ENCODE peak calls at places on chromosomes 3 and 15, in ten cellular contexts. T, V, Y, C, E, Z, K, D, U and H are unnamed samples.

GRCh38 chr3:145776782-145777408 is 384.1 kb downstream of the PLOD2 start:
- DNase-seq in T (peak; percentile 50), V (peak; percentile 11), Y (peak; percentile 77), C (no peak), E (no peak), Z (peak; percentile 39), K (no peak), D (no peak), U (no peak), H (no peak)

GRCh38 chr15:39432007-39432406 is 148.9 kb upstream of the THBS1 start:
- DNase-seq in T (no peak), V (no peak), Y (no peak), C (no peak), E (no peak), Z (no peak), K (no peak), D (no peak), U (no peak), H (no peak)

GRCh38 chr3:177357352-177358084 is 160.2 kb upstream of the TBL1XR1 start:
- DNase-seq in T (peak; percentile 96), V (peak; percentile 44), Y (peak; percentile 47), C (peak; percentile 34), E (peak; percentile 40), Z (peak; percentile 97), K (no peak), D (no peak), U (no peak), H (no peak)

GRCh38 chr3:52014613-52015012 is 18.9 kb upstream of the RPL29 start:
- DNase-seq in T (no peak), V (no peak), Y (peak; percentile 81), C (no peak), E (no peak), Z (peak; percentile 15), K (no peak), D (no peak), U (no peak), H (no peak)

GRCh38 chr3:160665784-160666526 is 11.0 kb upstream of the ARL14 start:
- DNase-seq in T (peak; percentile 96), V (no peak), Y (no peak), C (no peak), E (no peak), Z (no peak), K (no peak), D (no peak), U (no peak), H (no peak)

GRCh38 chr3:16884748-16885587 is at the start of gene PLCL2:
- DNase-seq in T (peak; percentile 35), V (peak; percentile 57), Y (peak; percentile 66), C (peak; percentile 54), E (peak; percentile 55), Z (no peak), K (peak; percentile 72), D (no peak), U (peak; percentile 74), H (peak; percentile 93)

GRCh38 chr3:49238274-49239127 is 38.5 kb downstream of the C3orf62 start:
- DNase-seq in T (peak; percentile 45), V (no peak), Y (no peak), C (peak; percentile 39), E (peak; percentile 67), Z (no peak), K (peak; percentile 65), D (no peak), U (peak; percentile 87), H (peak; percentile 71)

GRCh38 chr3:187066228-187066995 is 72.9 kb downstream of the RPL39L start:
- DNase-seq in T (peak; percentile 26), V (peak; percentile 46), Y (peak; percentile 94), C (no peak), E (no peak), Z (peak; percentile 47), K (no peak), D (no peak), U (no peak), H (peak; percentile 42)

GRCh38 chr15:82159922-82160321 is 102.6 kb downstream of the EFL1 start:
- DNase-seq in T (peak; percentile 100), V (peak; percentile 34), Y (peak; percentile 25), C (no peak), E (no peak), Z (peak; percentile 43), K (no peak), D (no peak), U (no peak), H (no peak)

GRCh38 chr15:87736401-87736800 is 520.1 kb downstream of the NTRK3 start:
- DNase-seq in T (peak; percentile 90), V (no peak), Y (no peak), C (no peak), E (no peak), Z (no peak), K (no peak), D (no peak), U (no peak), H (no peak)

GRCh38 chr15:66940368-66940767 is 125.0 kb upstream of the SMAD3 start:
- DNase-seq in T (no peak), V (no peak), Y (no peak), C (no peak), E (no peak), Z (no peak), K (peak; percentile 21), D (no peak), U (peak; percentile 13), H (no peak)

GRCh38 chr3:126436826-126437717 is 38.6 kb downstream of the ZXDC start:
- DNase-seq in T (no peak), V (no peak), Y (no peak), C (no peak), E (peak; percentile 7), Z (no peak), K (no peak), D (no peak), U (no peak), H (no peak)

GRCh38 chr3:101850327-101851048 is 1.2 kb downstream of the NFKBIZ start:
- DNase-seq in T (peak; percentile 75), V (no peak), Y (no peak), C (no peak), E (no peak), Z (no peak), K (no peak), D (no peak), U (no peak), H (no peak)

GRCh38 chr3:12681586-12682371 is 17.9 kb upstream of the RAF1 start:
- DNase-seq in T (peak; percentile 70), V (no peak), Y (no peak), C (peak; percentile 29), E (no peak), Z (no peak), K (no peak), D (no peak), U (no peak), H (no peak)

GRCh38 chr3:12677616-12678015 is 13.7 kb upstream of the RAF1 start:
- DNase-seq in T (no peak), V (no peak), Y (no peak), C (no peak), E (no peak), Z (no peak), K (no peak), D (no peak), U (no peak), H (no peak)

GRCh38 chr3:12681089-12681488 is 17.2 kb upstream of the RAF1 start:
- DNase-seq in T (no peak), V (no peak), Y (no peak), C (no peak), E (no peak), Z (no peak), K (no peak), D (no peak), U (no peak), H (no peak)

GRCh38 chr3:12675115-12675810 is 11.3 kb upstream of the RAF1 start:
- DNase-seq in T (no peak), V (no peak), Y (no peak), C (no peak), E (no peak), Z (no peak), K (no peak), D (no peak), U (peak; percentile 50), H (no peak)

GRCh38 chr3:12679468-12679867 is 15.6 kb upstream of the RAF1 start:
- DNase-seq in T (peak; percentile 68), V (peak; percentile 73), Y (no peak), C (peak; percentile 30), E (no peak), Z (no peak), K (no peak), D (no peak), U (no peak), H (no peak)
- TF ChIP-seq CTCF in T (no peak), V (no peak), Y (no peak), C (no peak), E (no peak), Z (no peak), K (no peak), D (no peak), U (no peak), H (no peak)

GRCh38 chr3:40337136-40338108 is 27.9 kb downstream of the EIF1B start:
- DNase-seq in T (no peak), V (no peak), Y (no peak), C (no peak), E (no peak), Z (no peak), K (no peak), D (no peak), U (no peak), H (no peak)

GRCh38 chr3:40333852-40334251 is 24.3 kb downstream of the EIF1B start:
- DNase-seq in T (no peak), V (no peak), Y (no peak), C (no peak), E (no peak), Z (no peak), K (no peak), D (no peak), U (no peak), H (no peak)

GRCh38 chr3:40333416-40333815 is 23.9 kb downstream of the EIF1B start:
- DNase-seq in T (no peak), V (no peak), Y (no peak), C (peak; percentile 60), E (no peak), Z (no peak), K (no peak), D (no peak), U (no peak), H (no peak)

GRCh38 chr3:40336511-40337135 is 27.1 kb downstream of the EIF1B start:
- DNase-seq in T (no peak), V (no peak), Y (no peak), C (no peak), E (no peak), Z (no peak), K (no peak), D (no peak), U (no peak), H (no peak)

GRCh38 chr3:40336101-40336500 is 26.6 kb downstream of the EIF1B start:
- DNase-seq in T (no peak), V (no peak), Y (no peak), C (no peak), E (no peak), Z (no peak), K (no peak), D (no peak), U (no peak), H (no peak)
- H3K4me3 ChIP-seq in T (no peak overlapping the region), V (no peak overlapping the region), Y (no peak overlapping the region), C (no peak overlapping the region), E (no peak overlapping the region), Z (no peak overlapping the region), K (no peak overlapping the region), D (no peak overlapping the region), U (no peak overlapping the region), H (no peak overlapping the region)

GRCh38 chr15:78213956-78214355 is 20.4 kb downstream of the ACSBG1 start:
- DNase-seq in T (no peak), V (no peak), Y (no peak), C (no peak), E (no peak), Z (no peak), K (no peak), D (peak; percentile 38), U (no peak), H (no peak)
- H3K4me1 ChIP-seq in T (no peaks in the 10 kb centered on the region), V (peaks cover 56% of the 10 kb centered on the region), Y (peaks cover 6% of the 10 kb centered on the region), C (peaks cover 20% of the 10 kb centered on the region), E (no peaks in the 10 kb centered on the region), Z (peaks cover 79% of the 10 kb centered on the region), K (no peaks in the 10 kb centered on the region), D (peaks cover 81% of the 10 kb centered on the region), U (peaks cover 66% of the 10 kb centered on the region), H (peaks cover 5% of the 10 kb centered on the region)

GRCh38 chr15:52794665-52795463 is 4.7 kb upstream of the ONECUT1 start:
- DNase-seq in T (no peak), V (no peak), Y (peak; percentile 63), C (no peak), E (no peak), Z (no peak), K (no peak), D (no peak), U (no peak), H (no peak)
- TF ChIP-seq CTCF in T (no peak), V (no peak), Y (no peak), C (no peak), E (no peak), Z (no peak), K (no peak), D (no peak), U (no peak), H (no peak)